ENCODE peak calls at places on chromosomes 3 and 15, in four cellular contexts. R is T follicular helper cell; N is stimulated activated naive CD8-positive, alpha-beta T cell treated with anti-CD3 and anti-CD28 coated beads, Interleukin-15, Interleukin-2, amounts not matched to agents 100 U/mL and 50 U/mL, for 24 hours; T is germinal center. J is an unnamed sample.

GRCh38 chr3:99648091-99648490 is 9.7 kb downstream of the COL8A1 start:
- DNase-seq in R (no peak), N (no peak), T (no peak), J (no peak)

GRCh38 chr15:66570327-66570726 is 4.5 kb upstream of the LCTL start:
- DNase-seq in R (no peak), N (no peak), T (no peak), J (no peak)

GRCh38 chr15:73369073-73369694 is 426 bp upstream of the HCN4 start:
- DNase-seq in R (no peak), N (no peak), T (no peak), J (no peak)

GRCh38 chr3:23669541-23670255 is 136.1 kb upstream of the UBE2E1 start:
- DNase-seq in R (no peak), N (no peak), T (no peak), J (no peak)

GRCh38 chr15:49428392-49429095 is 5.5 kb downstream of the FGF7 start:
- DNase-seq in R (no peak), N (no peak), T (no peak), J (no peak)

GRCh38 chr3:53303549-53303948 is 43.8 kb downstream of the DCP1A start:
- DNase-seq in R (no peak), N (no peak), T (no peak), J (no peak)

GRCh38 chr15:60392986-60393811 is 4.6 kb downstream of the ANXA2 start:
- DNase-seq in R (no peak), N (no peak), T (no peak), J (no peak)

GRCh38 chr3:31921833-31922232 is 59.2 kb downstream of the OSBPL10 start:
- DNase-seq in R (no peak), N (no peak), T (no peak), J (no peak)

GRCh38 chr15:91407237-91407889 is 307.3 kb downstream of the SV2B start:
- DNase-seq in R (no peak), N (no peak), T (no peak), J (no peak)

GRCh38 chr3:152069871-152070270 is 196.4 kb downstream of the SUCNR1 start:
- DNase-seq in R (no peak), N (no peak), T (no peak), J (no peak)

GRCh38 chr3:146581877-146582508 is 23.2 kb downstream of the PLSCR5 start:
- DNase-seq in R (no peak), N (no peak), T (no peak), J (no peak)